ENCODE peak calls at places on chromosomes 16 and 17, in six cellular contexts. One of them, this sample, is unnamed.

GRCh38 chr17:46733837-46734516 is 84.5 kb downstream of the WNT3 start:
- DNase-seq in esophagus squamous epithelium: no peak
- DNase-seq in AG10803: peak
- DNase-seq in MG63: no peak
- DNase-seq in Ammon's horn: no peak
- DNase-seq in D341Med: no peak
- DNase-seq in this sample: no peak

GRCh38 chr17:65137076-65137935 is at the start of gene RGS9:
- DNase-seq in esophagus squamous epithelium: peak
- DNase-seq in AG10803: peak
- DNase-seq in MG63: peak
- DNase-seq in Ammon's horn: peak
- DNase-seq in D341Med: peak
- DNase-seq in this sample: peak

GRCh38 chr16:11201498-11202259 is 54.3 kb downstream of the SOCS1 start:
- DNase-seq in esophagus squamous epithelium: no peak
- DNase-seq in AG10803: peak
- DNase-seq in MG63: peak
- DNase-seq in Ammon's horn: no peak
- DNase-seq in D341Med: no peak
- DNase-seq in this sample: peak

GRCh38 chr16:27676807-27677206 is 126.9 kb downstream of the KATNIP start:
- DNase-seq in esophagus squamous epithelium: no peak
- DNase-seq in AG10803: no peak
- DNase-seq in MG63: no peak
- DNase-seq in Ammon's horn: no peak
- DNase-seq in D341Med: no peak
- DNase-seq in this sample: peak

GRCh38 chr16:2147981-2148671 is at the start of gene RAB26:
- DNase-seq in esophagus squamous epithelium: no peak
- DNase-seq in AG10803: no peak
- DNase-seq in MG63: peak
- DNase-seq in Ammon's horn: peak
- DNase-seq in D341Med: peak
- DNase-seq in this sample: peak

GRCh38 chr17:61239261-61239660 is 160.4 kb upstream of the TBX2 start:
- DNase-seq in esophagus squamous epithelium: no peak
- DNase-seq in AG10803: no peak
- DNase-seq in MG63: no peak
- DNase-seq in Ammon's horn: no peak
- DNase-seq in D341Med: no peak
- DNase-seq in this sample: no peak

GRCh38 chr17:5226940-5227878 is 7.5 kb downstream of the SCIMP start:
- DNase-seq in esophagus squamous epithelium: no peak
- DNase-seq in AG10803: no peak
- DNase-seq in MG63: no peak
- DNase-seq in Ammon's horn: no peak
- DNase-seq in D341Med: no peak
- DNase-seq in this sample: no peak

GRCh38 chr17:27893834-27894503 is 804 bp upstream of the LYRM9 start:
- DNase-seq in esophagus squamous epithelium: no peak
- DNase-seq in AG10803: no peak
- DNase-seq in MG63: no peak
- DNase-seq in Ammon's horn: peak
- DNase-seq in D341Med: no peak
- DNase-seq in this sample: no peak

GRCh38 chr17:66087073-66087472 is 104.9 kb downstream of the CEP112 start:
- DNase-seq in esophagus squamous epithelium: no peak
- DNase-seq in AG10803: peak
- DNase-seq in MG63: no peak
- DNase-seq in Ammon's horn: no peak
- DNase-seq in D341Med: no peak
- DNase-seq in this sample: no peak

GRCh38 chr16:82784567-82784956 is 157.8 kb downstream of the CDH13 start:
- DNase-seq in esophagus squamous epithelium: no peak
- DNase-seq in AG10803: no peak
- DNase-seq in MG63: no peak
- DNase-seq in Ammon's horn: no peak
- DNase-seq in D341Med: no peak
- DNase-seq in this sample: no peak

GRCh38 chr16:72736074-72736473 is 311.9 kb downstream of the ZFHX3 start:
- DNase-seq in esophagus squamous epithelium: no peak
- DNase-seq in AG10803: no peak
- DNase-seq in MG63: no peak
- DNase-seq in Ammon's horn: no peak
- DNase-seq in D341Med: no peak
- DNase-seq in this sample: no peak

GRCh38 chr16:25575363-25575762 is 116.4 kb upstream of the HS3ST4 start:
- DNase-seq in esophagus squamous epithelium: no peak
- DNase-seq in AG10803: no peak
- DNase-seq in MG63: no peak
- DNase-seq in Ammon's horn: no peak
- DNase-seq in D341Med: no peak
- DNase-seq in this sample: no peak

GRCh38 chr17:83071966-83072562 is 7.3 kb upstream of the METRNL start:
- DNase-seq in esophagus squamous epithelium: no peak
- DNase-seq in AG10803: no peak
- DNase-seq in MG63: no peak
- DNase-seq in Ammon's horn: no peak
- DNase-seq in D341Med: no peak
- DNase-seq in this sample: no peak

GRCh38 chr17:34858941-34859562 is 102.2 kb downstream of the CCT6B start:
- DNase-seq in esophagus squamous epithelium: no peak
- DNase-seq in AG10803: no peak
- DNase-seq in MG63: no peak
- DNase-seq in Ammon's horn: no peak
- DNase-seq in D341Med: no peak
- DNase-seq in this sample: no peak

GRCh38 chr17:45426561-45426960 is 6.1 kb downstream of the ARHGAP27 start:
- DNase-seq in esophagus squamous epithelium: no peak
- DNase-seq in AG10803: no peak
- DNase-seq in MG63: no peak
- DNase-seq in Ammon's horn: no peak
- DNase-seq in D341Med: no peak
- DNase-seq in this sample: no peak

GRCh38 chr17:39194089-39194984 is 3.1 kb downstream of the CACNB1 start:
- DNase-seq in esophagus squamous epithelium: no peak
- DNase-seq in AG10803: peak
- DNase-seq in MG63: no peak
- DNase-seq in Ammon's horn: peak
- DNase-seq in D341Med: peak
- DNase-seq in this sample: peak

GRCh38 chr16:78729687-78730086 is 630.2 kb downstream of the WWOX start:
- DNase-seq in esophagus squamous epithelium: no peak
- DNase-seq in AG10803: no peak
- DNase-seq in MG63: no peak
- DNase-seq in Ammon's horn: no peak
- DNase-seq in D341Med: no peak
- DNase-seq in this sample: no peak

GRCh38 chr17:72514321-72514861 is 393.6 kb downstream of the SOX9 start:
- DNase-seq in esophagus squamous epithelium: no peak
- DNase-seq in AG10803: no peak
- DNase-seq in MG63: no peak
- DNase-seq in Ammon's horn: no peak
- DNase-seq in D341Med: no peak
- DNase-seq in this sample: no peak

GRCh38 chr17:2122641-2123302 is 67.9 kb downstream of the HIC1 start:
- DNase-seq in esophagus squamous epithelium: no peak
- DNase-seq in AG10803: peak
- DNase-seq in MG63: peak
- DNase-seq in Ammon's horn: peak
- DNase-seq in D341Med: no peak
- DNase-seq in this sample: peak

GRCh38 chr17:49585422-49586027 is 9.9 kb downstream of the NXPH3 start:
- DNase-seq in esophagus squamous epithelium: no peak
- DNase-seq in AG10803: no peak
- DNase-seq in MG63: no peak
- DNase-seq in Ammon's horn: no peak
- DNase-seq in D341Med: peak
- DNase-seq in this sample: no peak

GRCh38 chr16:11258553-11259287 is 2.7 kb upstream of the SOCS1 start:
- DNase-seq in esophagus squamous epithelium: no peak
- DNase-seq in AG10803: peak
- DNase-seq in MG63: peak
- DNase-seq in Ammon's horn: peak
- DNase-seq in D341Med: no peak
- DNase-seq in this sample: peak

GRCh38 chr17:42010898-42011516 is 6.2 kb downstream of the DNAJC7 start:
- DNase-seq in esophagus squamous epithelium: no peak
- DNase-seq in AG10803: no peak
- DNase-seq in MG63: peak
- DNase-seq in Ammon's horn: no peak
- DNase-seq in D341Med: peak
- DNase-seq in this sample: peak

GRCh38 chr16:54071516-54071915 is 215.1 kb downstream of the IRX3 start:
- DNase-seq in esophagus squamous epithelium: no peak
- DNase-seq in AG10803: no peak
- DNase-seq in MG63: no peak
- DNase-seq in Ammon's horn: no peak
- DNase-seq in D341Med: no peak
- DNase-seq in this sample: no peak

This sample was measured in hepatic stellate cell.